ENCODE peak calls at places on chromosomes 11 and 22, in six cellular contexts. B, P, N, W, R and X are unnamed samples.

GRCh38 chr11:83249972-83250593 is 36.1 kb downstream of the CCDC90B start:
- DNase-seq in B (no peak), P (no peak), N (peak), W (peak), R (no peak), X (no peak)

GRCh38 chr11:96267490-96268010 is 75.4 kb downstream of the MAML2 start:
- DNase-seq in B (no peak), P (peak), N (no peak), W (no peak), R (no peak), X (no peak)

GRCh38 chr11:10693509-10694071 is at the start of gene IRAG1:
- DNase-seq in B (no peak), P (no peak), N (no peak), W (no peak), R (no peak), X (no peak)

GRCh38 chr22:40995821-40996220 is 44.6 kb downstream of the RBX1 start:
- DNase-seq in B (no peak), P (no peak), N (no peak), W (no peak), R (no peak), X (no peak)

GRCh38 chr11:46393231-46393616 is 1.6 kb upstream of the CHRM4 start:
- DNase-seq in B (no peak), P (no peak), N (no peak), W (no peak), R (no peak), X (no peak)

GRCh38 chr11:66226111-66226510 is 42.3 kb upstream of the RAB1B start:
- DNase-seq in B (no peak), P (no peak), N (no peak), W (no peak), R (no peak), X (no peak)

GRCh38 chr11:79413258-79413657 is 27.6 kb downstream of the TENM4 start:
- DNase-seq in B (no peak), P (no peak), N (peak), W (peak), R (peak), X (no peak)

GRCh38 chr22:27718186-27719032 is 83.1 kb downstream of the MN1 start:
- DNase-seq in B (no peak), P (no peak), N (peak), W (peak), R (no peak), X (no peak)

GRCh38 chr11:73198677-73199076 is 19.4 kb upstream of the P2RY2 start:
- DNase-seq in B (no peak), P (no peak), N (peak), W (no peak), R (no peak), X (no peak)

GRCh38 chr11:132347156-132348090 is 977.0 kb downstream of the NTM start:
- DNase-seq in B (no peak), P (no peak), N (no peak), W (no peak), R (no peak), X (no peak)

GRCh38 chr11:132631956-132632355 is 900.3 kb downstream of the OPCML start:
- DNase-seq in B (no peak), P (no peak), N (no peak), W (no peak), R (no peak), X (no peak)

GRCh38 chr11:88455974-88456373 is 118.4 kb upstream of the CTSC start:
- DNase-seq in B (no peak), P (no peak), N (no peak), W (no peak), R (no peak), X (no peak)

GRCh38 chr11:83051760-83052671 is 19.7 kb downstream of the RAB30 start:
- DNase-seq in B (no peak), P (no peak), N (no peak), W (peak), R (no peak), X (no peak)

GRCh38 chr11:113505541-113506375 is 30.6 kb upstream of the DRD2 start:
- DNase-seq in B (no peak), P (no peak), N (peak), W (peak), R (no peak), X (peak)

GRCh38 chr22:38034884-38035529 is 22.2 kb upstream of the PICK1 start:
- DNase-seq in B (no peak), P (no peak), N (no peak), W (no peak), R (no peak), X (no peak)

GRCh38 chr11:120336641-120337132 is 474 bp downstream of the ARHGEF12 start:
- DNase-seq in B (peak), P (peak), N (peak), W (no peak), R (peak), X (peak)